ENCODE peak calls at places on chromosomes 1 and 21, in ten cellular contexts. L is left cardiac atrium; E is effector memory CD8-positive, alpha-beta T cell; G is aorta; K is activated B cell treated with CpG ODN at 0.5 μM for 24 hours; N is left lung; W is activated CD8-positive, alpha-beta memory T cell treated with anti-CD3 and anti-CD28 coated beads, Interleukin-2, amount 10 ng/mL, durations not matched to agents 7 days and 5 days; B is pancreas; S is foreskin keratinocyte; J is right cardiac atrium. O is an unnamed sample.

GRCh38 chr1:27885114-27885528 is 12.8 kb downstream of the THEMIS2 start:
- ATAC-seq in S (no peak), L (peak; percentile 31), K (no peak), W (no peak), E (no peak), B (peak; percentile 35), J (peak; percentile 23), G (peak; percentile 36), N (peak; percentile 51), O (no peak)

GRCh38 chr1:8625981-8626898 is 191.2 kb downstream of the RERE start:
- ATAC-seq in S (peak; percentile 24), N (peak; percentile 28), K (no peak), J (no peak), W (no peak), G (no peak), B (peak; percentile 23), E (no peak), L (peak; percentile 70), O (no peak)

GRCh38 chr1:224543453-224543852 is 72.7 kb upstream of the CNIH3 start:
- ATAC-seq in W (no peak), K (no peak), N (no peak), J (no peak), S (no peak), E (no peak), B (no peak), L (no peak), G (no peak), O (no peak)

GRCh38 chr1:181139631-181140051 is 51.1 kb downstream of the IER5 start:
- ATAC-seq in E (no peak), J (no peak), S (peak; percentile 24), G (no peak), N (peak; percentile 9), W (no peak), L (no peak), B (no peak), K (no peak), O (no peak)

GRCh38 chr1:45370575-45370974 is 30.3 kb upstream of the MUTYH start:
- ATAC-seq in E (no peak), L (no peak), B (no peak), G (no peak), W (no peak), N (no peak), S (no peak), K (peak; percentile 42), J (no peak), O (peak; percentile 70)

GRCh38 chr1:19455353-19455752 is 30.0 kb downstream of the CAPZB start:
- ATAC-seq in K (no peak), L (no peak), N (no peak), B (no peak), E (no peak), W (no peak), S (no peak), G (no peak), J (no peak), O (no peak)

GRCh38 chr1:227131193-227131592 is 187.1 kb downstream of the CDC42BPA start:
- ATAC-seq in W (no peak), K (no peak), B (peak; percentile 52), L (no peak), N (peak; percentile 24), J (no peak), G (no peak), E (no peak), S (no peak), O (no peak)

GRCh38 chr1:103513720-103514119 is 11.8 kb upstream of the RNPC3 start:
- ATAC-seq in N (no peak), J (no peak), B (no peak), E (no peak), L (no peak), K (no peak), S (no peak), W (no peak), G (no peak), O (no peak)

GRCh38 chr21:34999397-34999941 is 49.6 kb downstream of the RUNX1 start:
- ATAC-seq in S (no peak), E (no peak), J (peak; percentile 27), K (no peak), W (no peak), N (no peak), L (no peak), G (no peak), B (no peak), O (no peak)

GRCh38 chr1:230145505-230145899 is 78.5 kb downstream of the GALNT2 start:
- ATAC-seq in L (no peak), N (no peak), B (no peak), E (no peak), S (no peak), W (no peak), K (no peak), J (no peak), G (no peak), O (no peak)

GRCh38 chr1:204754821-204755220 is 69.3 kb upstream of the LRRN2 start:
- ATAC-seq in J (no peak), L (no peak), B (no peak), S (no peak), W (no peak), K (no peak), E (no peak), G (no peak), N (no peak), O (no peak)

GRCh38 chr1:48006318-48006717 is 9.1 kb upstream of the TRABD2B start:
- ATAC-seq in L (no peak), S (no peak), E (no peak), G (no peak), W (no peak), K (no peak), N (peak; percentile 49), J (no peak), B (no peak), O (no peak)

GRCh38 chr1:89126234-89126580 is 293 bp upstream of the GBP2 start:
- ATAC-seq in L (no peak), G (no peak), E (no peak), K (no peak), B (peak; percentile 4), N (no peak), J (no peak), S (peak; percentile 55), W (no peak), O (no peak)

GRCh38 chr1:1132928-1133750 is 17.2 kb upstream of the C1orf159 start:
- ATAC-seq in N (no peak), B (peak; percentile 66), G (no peak), W (no peak), L (peak; percentile 42), K (no peak), S (no peak), E (no peak), J (peak; percentile 47), O (no peak)

GRCh38 chr1:36359383-36359782 is 26.3 kb downstream of the STK40 start:
- ATAC-seq in J (no peak), S (no peak), E (no peak), B (no peak), W (no peak), K (peak; percentile 82), N (no peak), L (no peak), G (no peak), O (no peak)

GRCh38 chr1:246528933-246529731 is 22.1 kb upstream of the SMYD3 start:
- ATAC-seq in N (no peak), J (no peak), E (no peak), K (no peak), W (no peak), G (no peak), B (no peak), L (no peak), S (no peak), O (no peak)

GRCh38 chr1:247494746-247495145 is 36.8 kb upstream of the OR2B11 start:
- ATAC-seq in J (no peak), W (no peak), N (peak; percentile 42), G (no peak), B (no peak), E (no peak), S (no peak), K (no peak), L (no peak), O (no peak)

GRCh38 chr1:231108500-231109254 is 53.2 kb upstream of the TRIM67 start:
- ATAC-seq in W (no peak), J (no peak), S (no peak), N (no peak), L (no peak), K (no peak), E (no peak), G (no peak), B (no peak), O (no peak)

GRCh38 chr1:76433528-76433927 is 359.0 kb downstream of the ST6GALNAC3 start:
- ATAC-seq in S (no peak), E (no peak), L (no peak), W (no peak), B (no peak), N (no peak), K (no peak), G (no peak), J (peak; percentile 31), O (no peak)

GRCh38 chr1:95752515-95753381 is 518.7 kb downstream of the RWDD3 start:
- ATAC-seq in E (no peak), S (no peak), N (no peak), W (no peak), B (no peak), G (peak; percentile 30), K (no peak), L (no peak), J (no peak), O (no peak)

GRCh38 chr1:94734963-94735899 is 84.9 kb upstream of the SLC44A3 start:
- ATAC-seq in K (no peak), B (peak; percentile 89), J (peak; percentile 73), L (peak; percentile 74), W (no peak), S (peak; percentile 77), N (peak; percentile 75), G (peak; percentile 67), E (no peak), O (no peak)

GRCh38 chr1:96306809-96307208 is 414.8 kb upstream of the PTBP2 start:
- ATAC-seq in G (peak; percentile 63), B (no peak), J (no peak), W (no peak), E (no peak), S (peak; percentile 23), L (peak; percentile 12), N (no peak), K (no peak), O (no peak)

GRCh38 chr1:19435181-19435580 is 50.2 kb downstream of the CAPZB start:
- ATAC-seq in E (no peak), L (peak; percentile 43), S (no peak), B (no peak), N (peak; percentile 27), G (peak; percentile 36), K (no peak), W (no peak), J (peak; percentile 35), O (no peak)

GRCh38 chr1:16164821-16165364 is 9.0 kb upstream of the EPHA2 start:
- ATAC-seq in L (peak; percentile 15), S (no peak), E (no peak), N (no peak), W (no peak), G (no peak), B (peak; percentile 18), J (no peak), K (no peak), O (no peak)

GRCh38 chr1:183604048-183604808 is 14.0 kb upstream of the NCF2 start:
- ATAC-seq in K (peak; percentile 46), E (peak; percentile 37), S (no peak), G (peak; percentile 30), W (no peak), J (no peak), B (no peak), N (peak; percentile 34), L (no peak), O (peak; percentile 70)

GRCh38 chr21:45073301-45074047 is 906 bp upstream of the ADARB1 start:
- ATAC-seq in B (peak; percentile 67), L (peak; percentile 28), K (no peak), G (peak; percentile 9), N (peak; percentile 35), S (peak; percentile 16), J (peak; percentile 15), W (no peak), E (no peak), O (peak; percentile 13)

GRCh38 chr1:91537281-91538069 is 36.8 kb downstream of the CDC7 start:
- ATAC-seq in G (peak; percentile 53), N (peak; percentile 74), W (no peak), L (peak; percentile 69), J (peak; percentile 72), E (no peak), K (no peak), S (no peak), B (no peak), O (no peak)

GRCh38 chr1:162578936-162579335 is 17.4 kb downstream of the UAP1 start:
- ATAC-seq in K (no peak), S (no peak), E (no peak), L (no peak), W (no peak), B (no peak), N (no peak), G (no peak), J (no peak), O (no peak)